ENCODE peak calls at places on chromosomes 4 and X, in ten cellular contexts. One of them, this sample, is unnamed.
A peak's percentile ranks its signal among the peaks of the same experiment; 100 is the strongest.

GRCh38 chr4:94595880-94596483 is 144.2 kb downstream of the PDLIM5 start:
- DNase-seq in NCI-H774: no peak
- DNase-seq in ecto neural progenitor cell: no peak
- DNase-seq in lung microvascular endothelial cell: peak; percentile 67
- DNase-seq in non-pigmented ciliary epithelial cell: peak; percentile 14
- DNase-seq in NCI-H2107: peak; percentile 1
- DNase-seq in amygdala: no peak
- DNase-seq in ureter: no peak
- DNase-seq in CD8-positive, alpha-beta T cell: no peak
- DNase-seq in foreskin fibroblast: peak; percentile 67
- DNase-seq in this sample: peak; percentile 12

GRCh38 chr4:16056681-16057400 is 27.0 kb downstream of the PROM1 start:
- DNase-seq in NCI-H774: peak; percentile 12
- DNase-seq in ecto neural progenitor cell: no peak
- DNase-seq in lung microvascular endothelial cell: peak; percentile 37
- DNase-seq in non-pigmented ciliary epithelial cell: no peak
- DNase-seq in NCI-H2107: no peak
- DNase-seq in amygdala: no peak
- DNase-seq in ureter: no peak
- DNase-seq in CD8-positive, alpha-beta T cell: no peak
- DNase-seq in foreskin fibroblast: no peak
- DNase-seq in this sample: no peak

GRCh38 chr4:59920414-59920813 is 1279.7 kb upstream of the ADGRL3 start:
- DNase-seq in NCI-H774: no peak
- DNase-seq in ecto neural progenitor cell: no peak
- DNase-seq in lung microvascular endothelial cell: no peak
- DNase-seq in non-pigmented ciliary epithelial cell: no peak
- DNase-seq in NCI-H2107: no peak
- DNase-seq in amygdala: no peak
- DNase-seq in ureter: no peak
- DNase-seq in CD8-positive, alpha-beta T cell: no peak
- DNase-seq in foreskin fibroblast: no peak
- DNase-seq in this sample: no peak

GRCh38 chr4:126338572-126338971 is 1023.8 kb downstream of the FAT4 start:
- DNase-seq in NCI-H774: no peak
- DNase-seq in ecto neural progenitor cell: no peak
- DNase-seq in lung microvascular endothelial cell: peak; percentile 0
- DNase-seq in non-pigmented ciliary epithelial cell: no peak
- DNase-seq in NCI-H2107: no peak
- DNase-seq in amygdala: no peak
- DNase-seq in ureter: no peak
- DNase-seq in CD8-positive, alpha-beta T cell: no peak
- DNase-seq in foreskin fibroblast: no peak
- DNase-seq in this sample: no peak

GRCh38 chr4:183253451-183253850 is 66.6 kb downstream of the CLDN22 start:
- DNase-seq in NCI-H774: no peak
- DNase-seq in ecto neural progenitor cell: no peak
- DNase-seq in lung microvascular endothelial cell: no peak
- DNase-seq in non-pigmented ciliary epithelial cell: no peak
- DNase-seq in NCI-H2107: no peak
- DNase-seq in amygdala: no peak
- DNase-seq in ureter: no peak
- DNase-seq in CD8-positive, alpha-beta T cell: no peak
- DNase-seq in foreskin fibroblast: no peak
- DNase-seq in this sample: no peak

GRCh38 chr4:150746156-150746555 is 164.2 kb downstream of the MAB21L2 start:
- DNase-seq in NCI-H774: no peak
- DNase-seq in ecto neural progenitor cell: no peak
- DNase-seq in lung microvascular endothelial cell: peak; percentile 52
- DNase-seq in non-pigmented ciliary epithelial cell: peak; percentile 61
- DNase-seq in NCI-H2107: no peak
- DNase-seq in amygdala: no peak
- DNase-seq in ureter: no peak
- DNase-seq in CD8-positive, alpha-beta T cell: no peak
- DNase-seq in foreskin fibroblast: peak; percentile 42
- DNase-seq in this sample: no peak

GRCh38 chr4:9970399-9971011 is 50.8 kb downstream of the SLC2A9 start:
- DNase-seq in NCI-H774: no peak
- DNase-seq in ecto neural progenitor cell: no peak
- DNase-seq in lung microvascular endothelial cell: no peak
- DNase-seq in non-pigmented ciliary epithelial cell: no peak
- DNase-seq in NCI-H2107: no peak
- DNase-seq in amygdala: no peak
- DNase-seq in ureter: no peak
- DNase-seq in CD8-positive, alpha-beta T cell: no peak
- DNase-seq in foreskin fibroblast: no peak
- DNase-seq in this sample: no peak

GRCh38 chrX:124401696-124402095 is 55.3 kb downstream of the SH2D1A start:
- DNase-seq in NCI-H774: peak; percentile 5
- DNase-seq in ecto neural progenitor cell: no peak
- DNase-seq in lung microvascular endothelial cell: no peak
- DNase-seq in non-pigmented ciliary epithelial cell: no peak
- DNase-seq in NCI-H2107: no peak
- DNase-seq in amygdala: no peak
- DNase-seq in ureter: no peak
- DNase-seq in CD8-positive, alpha-beta T cell: no peak
- DNase-seq in foreskin fibroblast: no peak
- DNase-seq in this sample: no peak

GRCh38 chr4:21885241-21885640 is 63.3 kb downstream of the KCNIP4 start:
- DNase-seq in NCI-H774: no peak
- DNase-seq in ecto neural progenitor cell: no peak
- DNase-seq in lung microvascular endothelial cell: peak; percentile 22
- DNase-seq in non-pigmented ciliary epithelial cell: no peak
- DNase-seq in NCI-H2107: no peak
- DNase-seq in amygdala: no peak
- DNase-seq in ureter: no peak
- DNase-seq in CD8-positive, alpha-beta T cell: no peak
- DNase-seq in foreskin fibroblast: peak; percentile 73
- DNase-seq in this sample: no peak

GRCh38 chr4:129583868-129584267 is 487.9 kb downstream of the C4orf33 start:
- DNase-seq in NCI-H774: no peak
- DNase-seq in ecto neural progenitor cell: no peak
- DNase-seq in lung microvascular endothelial cell: no peak
- DNase-seq in non-pigmented ciliary epithelial cell: no peak
- DNase-seq in NCI-H2107: no peak
- DNase-seq in amygdala: no peak
- DNase-seq in ureter: no peak
- DNase-seq in CD8-positive, alpha-beta T cell: no peak
- DNase-seq in foreskin fibroblast: no peak
- DNase-seq in this sample: no peak

GRCh38 chrX:13507893-13508292 is 61.5 kb upstream of the EGFL6 start:
- DNase-seq in NCI-H774: no peak
- DNase-seq in ecto neural progenitor cell: no peak
- DNase-seq in lung microvascular endothelial cell: no peak
- DNase-seq in non-pigmented ciliary epithelial cell: no peak
- DNase-seq in NCI-H2107: no peak
- DNase-seq in amygdala: no peak
- DNase-seq in ureter: no peak
- DNase-seq in CD8-positive, alpha-beta T cell: no peak
- DNase-seq in foreskin fibroblast: no peak
- DNase-seq in this sample: no peak

GRCh38 chrX:102959471-102959870 is 22.4 kb downstream of the RAB40AL start:
- DNase-seq in NCI-H774: no peak
- DNase-seq in ecto neural progenitor cell: no peak
- DNase-seq in lung microvascular endothelial cell: peak; percentile 15
- DNase-seq in non-pigmented ciliary epithelial cell: no peak
- DNase-seq in NCI-H2107: no peak
- DNase-seq in amygdala: no peak
- DNase-seq in ureter: no peak
- DNase-seq in CD8-positive, alpha-beta T cell: no peak
- DNase-seq in foreskin fibroblast: peak; percentile 90
- DNase-seq in this sample: no peak

GRCh38 chr4:1604706-1605205 is 79.4 kb downstream of the FAM53A start:
- DNase-seq in NCI-H774: no peak
- DNase-seq in ecto neural progenitor cell: no peak
- DNase-seq in lung microvascular endothelial cell: no peak
- DNase-seq in non-pigmented ciliary epithelial cell: no peak
- DNase-seq in NCI-H2107: no peak
- DNase-seq in amygdala: no peak
- DNase-seq in ureter: no peak
- DNase-seq in CD8-positive, alpha-beta T cell: peak; percentile 77
- DNase-seq in foreskin fibroblast: no peak
- DNase-seq in this sample: no peak

GRCh38 chr4:95165926-95166524 is 382.7 kb downstream of the UNC5C start:
- DNase-seq in NCI-H774: peak; percentile 22
- DNase-seq in ecto neural progenitor cell: no peak
- DNase-seq in lung microvascular endothelial cell: peak; percentile 66
- DNase-seq in non-pigmented ciliary epithelial cell: no peak
- DNase-seq in NCI-H2107: peak; percentile 1
- DNase-seq in amygdala: peak; percentile 4
- DNase-seq in ureter: peak; percentile 52
- DNase-seq in CD8-positive, alpha-beta T cell: no peak
- DNase-seq in foreskin fibroblast: peak; percentile 72
- DNase-seq in this sample: peak; percentile 58

GRCh38 chrX:148322906-148323305 is 177.5 kb upstream of the AFF2 start:
- DNase-seq in NCI-H774: no peak
- DNase-seq in ecto neural progenitor cell: no peak
- DNase-seq in lung microvascular endothelial cell: no peak
- DNase-seq in non-pigmented ciliary epithelial cell: no peak
- DNase-seq in NCI-H2107: no peak
- DNase-seq in amygdala: no peak
- DNase-seq in ureter: no peak
- DNase-seq in CD8-positive, alpha-beta T cell: no peak
- DNase-seq in foreskin fibroblast: no peak
- DNase-seq in this sample: no peak

GRCh38 chr4:7150083-7150635 is 42.2 kb upstream of the SORCS2 start:
- DNase-seq in NCI-H774: no peak
- DNase-seq in ecto neural progenitor cell: no peak
- DNase-seq in lung microvascular endothelial cell: no peak
- DNase-seq in non-pigmented ciliary epithelial cell: no peak
- DNase-seq in NCI-H2107: no peak
- DNase-seq in amygdala: no peak
- DNase-seq in ureter: no peak
- DNase-seq in CD8-positive, alpha-beta T cell: no peak
- DNase-seq in foreskin fibroblast: no peak
- DNase-seq in this sample: no peak

GRCh38 chr4:159227984-159228383 is 125.1 kb downstream of the RAPGEF2 start:
- DNase-seq in NCI-H774: no peak
- DNase-seq in ecto neural progenitor cell: peak; percentile 58
- DNase-seq in lung microvascular endothelial cell: peak; percentile 93
- DNase-seq in non-pigmented ciliary epithelial cell: peak; percentile 84
- DNase-seq in NCI-H2107: no peak
- DNase-seq in amygdala: no peak
- DNase-seq in ureter: peak; percentile 82
- DNase-seq in CD8-positive, alpha-beta T cell: no peak
- DNase-seq in foreskin fibroblast: peak; percentile 67
- DNase-seq in this sample: no peak

GRCh38 chr4:77817304-77818076 is 1.7 kb downstream of the CNOT6L start:
- DNase-seq in NCI-H774: peak; percentile 28
- DNase-seq in ecto neural progenitor cell: no peak
- DNase-seq in lung microvascular endothelial cell: peak; percentile 6
- DNase-seq in non-pigmented ciliary epithelial cell: no peak
- DNase-seq in NCI-H2107: peak; percentile 6
- DNase-seq in amygdala: no peak
- DNase-seq in ureter: no peak
- DNase-seq in CD8-positive, alpha-beta T cell: no peak
- DNase-seq in foreskin fibroblast: no peak
- DNase-seq in this sample: no peak

GRCh38 chr4:184815046-184815877 is 10.5 kb downstream of the ACSL1 start:
- DNase-seq in NCI-H774: peak; percentile 39
- DNase-seq in ecto neural progenitor cell: peak; percentile 57
- DNase-seq in lung microvascular endothelial cell: peak; percentile 33
- DNase-seq in non-pigmented ciliary epithelial cell: no peak
- DNase-seq in NCI-H2107: peak; percentile 73
- DNase-seq in amygdala: peak; percentile 43
- DNase-seq in ureter: peak; percentile 92
- DNase-seq in CD8-positive, alpha-beta T cell: peak; percentile 24
- DNase-seq in foreskin fibroblast: peak; percentile 80
- DNase-seq in this sample: peak; percentile 36

GRCh38 chr4:5784960-5785611 is 74.1 kb downstream of the EVC start:
- DNase-seq in NCI-H774: no peak
- DNase-seq in ecto neural progenitor cell: peak; percentile 59
- DNase-seq in lung microvascular endothelial cell: no peak
- DNase-seq in non-pigmented ciliary epithelial cell: no peak
- DNase-seq in NCI-H2107: no peak
- DNase-seq in amygdala: no peak
- DNase-seq in ureter: peak; percentile 19
- DNase-seq in CD8-positive, alpha-beta T cell: no peak
- DNase-seq in foreskin fibroblast: peak; percentile 71
- DNase-seq in this sample: no peak

This sample was measured in NCI-H187.